ENCODE peak calls at places on chromosomes 5 and 9, in six cellular contexts. M, O, Q, U, I and Z are unnamed samples.

GRCh38 chr9:124000784-124001444 is 10.7 kb upstream of the LHX2 start:
- DNase-seq in O (no peak), Q (no peak), M (no peak), I (no peak), U (no peak), Z (no peak)

GRCh38 chr9:21030389-21031035 is 928 bp downstream of the HACD4 start:
- DNase-seq in I (no peak), Q (no peak), U (no peak), O (peak), M (peak), Z (no peak)

GRCh38 chr5:65749221-65749844 is 27.3 kb downstream of the NLN start:
- DNase-seq in I (no peak), M (no peak), Q (no peak), U (no peak), O (no peak), Z (no peak)

GRCh38 chr5:36414869-36415282 is 113.2 kb upstream of the RANBP3L start:
- DNase-seq in U (no peak), Q (no peak), I (no peak), M (no peak), O (peak), Z (no peak)

GRCh38 chr5:132364319-132364718 is 5.2 kb upstream of the SLC22A5 start:
- DNase-seq in I (no peak), O (peak), M (no peak), U (no peak), Q (no peak), Z (no peak)

GRCh38 chr5:129122560-129122959 is 28.0 kb downstream of the ISOC1 start:
- DNase-seq in M (no peak), I (no peak), U (no peak), Q (no peak), O (no peak), Z (no peak)

GRCh38 chr9:85731128-85731630 is 10.6 kb downstream of the AGTPBP1 start:
- DNase-seq in U (no peak), Q (no peak), M (no peak), I (no peak), O (no peak), Z (no peak)

GRCh38 chr5:98614341-98614740 is 159.1 kb upstream of the RGMB start:
- DNase-seq in M (no peak), O (no peak), I (no peak), Q (no peak), U (no peak), Z (no peak)

GRCh38 chr9:29332789-29333188 is 1759.5 kb upstream of the C9orf72 start:
- DNase-seq in I (no peak), M (no peak), O (no peak), U (no peak), Q (no peak), Z (no peak)

GRCh38 chr5:135376961-135377621 is 21.9 kb downstream of the MACROH2A1 start:
- DNase-seq in O (peak), U (no peak), Q (no peak), I (no peak), M (peak), Z (no peak)

GRCh38 chr9:130359819-130360218 is 84.9 kb upstream of the ASS1 start:
- DNase-seq in I (no peak), O (no peak), U (no peak), M (no peak), Q (no peak), Z (no peak)

GRCh38 chr5:135034963-135035677 is 1.1 kb upstream of the PITX1 start:
- DNase-seq in I (no peak), Q (no peak), M (no peak), U (no peak), O (no peak), Z (no peak)

GRCh38 chr9:129084087-129084486 is 3.2 kb downstream of the DOLPP1 start:
- DNase-seq in M (no peak), I (no peak), O (no peak), U (no peak), Q (no peak), Z (no peak)

GRCh38 chr5:168165221-168165965 is 126.1 kb upstream of the WWC1 start:
- DNase-seq in Q (no peak), M (no peak), U (no peak), O (no peak), I (no peak), Z (no peak)